ENCODE peak calls at places on chromosomes 13 and 19, in four cellular contexts. K, H, N and L are unnamed samples.

GRCh38 chr13:79910869-79911540 is 429.9 kb downstream of the SPRY2 start:
- DNase-seq in K (no peak), H (no peak), N (no peak), L (no peak)

GRCh38 chr19:46849610-46850009 is 1.0 kb downstream of the AP2S1 start:
- DNase-seq in K (peak; percentile 63), H (no peak), N (peak; percentile 55), L (no peak)

GRCh38 chr13:20503088-20504083 is 22.3 kb downstream of the CRYL1 start:
- DNase-seq in K (no peak), H (no peak), N (no peak), L (no peak)

GRCh38 chr13:31978021-31978420 is 53.6 kb upstream of the FRY start:
- DNase-seq in K (no peak), H (no peak), N (no peak), L (no peak)

GRCh38 chr13:100789481-100789880 is 114.9 kb upstream of the TMTC4 start:
- DNase-seq in K (no peak), H (no peak), N (no peak), L (no peak)

GRCh38 chr13:102310691-102311432 is 91.0 kb downstream of the FGF14 start:
- DNase-seq in K (no peak), H (no peak), N (peak; percentile 69), L (no peak)

GRCh38 chr13:98761126-98761978 is 8.9 kb upstream of the SLC15A1 start:
- DNase-seq in K (no peak), H (no peak), N (no peak), L (no peak)

GRCh38 chr19:33394006-33394722 is 20.7 kb downstream of the CEBPG start:
- DNase-seq in K (peak; percentile 86), H (no peak), N (peak; percentile 80), L (no peak)

GRCh38 chr13:48562296-48563066 is 29.6 kb upstream of the RCBTB2 start:
- DNase-seq in K (no peak), H (no peak), N (no peak), L (no peak)

GRCh38 chr13:60620611-60621395 is 223.8 kb downstream of the TDRD3 start:
- DNase-seq in K (no peak), H (no peak), N (no peak), L (no peak)

GRCh38 chr19:40229484-40229883 is 3.0 kb upstream of the CCNP start:
- DNase-seq in K (no peak), H (no peak), N (no peak), L (no peak)

GRCh38 chr13:47845981-47846380 is 155.1 kb downstream of the SUCLA2 start:
- DNase-seq in K (no peak), H (no peak), N (no peak), L (no peak)

GRCh38 chr19:35100588-35101533 is 14.8 kb upstream of the FXYD3 start:
- DNase-seq in K (no peak), H (no peak), N (no peak), L (no peak)

GRCh38 chr13:90641884-90642283 is 705.6 kb upstream of the MIR17HG start:
- DNase-seq in K (no peak), H (no peak), N (no peak), L (no peak)

GRCh38 chr19:28847468-28847867 is 365.5 kb downstream of the UQCRFS1 start:
- DNase-seq in K (no peak), H (no peak), N (no peak), L (no peak)

GRCh38 chr13:40480915-40481525 is 185.4 kb downstream of the FOXO1 start:
- DNase-seq in K (no peak), H (no peak), N (no peak), L (no peak)

GRCh38 chr13:48155850-48156249 is 60.9 kb upstream of the MED4 start:
- DNase-seq in K (no peak), H (no peak), N (no peak), L (no peak)

GRCh38 chr13:82976499-82976898 is 905.8 kb downstream of the SLITRK1 start:
- DNase-seq in K (no peak), H (no peak), N (no peak), L (no peak)

GRCh38 chr19:43504426-43505185 is at the start of gene PHLDB3:
- DNase-seq in K (no peak), H (no peak), N (peak; percentile 75), L (no peak)

GRCh38 chr19:32200312-32201038 is 144.9 kb upstream of the ZNF507 start:
- DNase-seq in K (no peak), H (no peak), N (peak; percentile 32), L (no peak)

GRCh38 chr19:2734589-2735288 is 5.1 kb downstream of the SLC39A3 start:
- DNase-seq in K (no peak), H (no peak), N (no peak), L (no peak)

GRCh38 chr13:42733046-42733445 is 48.3 kb upstream of the FAM216B start:
- DNase-seq in K (no peak), H (no peak), N (no peak), L (no peak)

GRCh38 chr19:32581704-32582164 is 744 bp downstream of the PDCD5 start:
- DNase-seq in K (no peak), H (no peak), N (no peak), L (no peak)

GRCh38 chr19:4121815-4122214 is 2.1 kb downstream of the MAP2K2 start:
- DNase-seq in K (no peak), H (no peak), N (no peak), L (no peak)

GRCh38 chr19:42277821-42278809 is 9.1 kb downstream of the CIC start:
- DNase-seq in K (peak; percentile 76), H (no peak), N (no peak), L (no peak)

GRCh38 chr13:83211301-83211700 is 671.0 kb downstream of the SLITRK1 start:
- DNase-seq in K (no peak), H (no peak), N (no peak), L (no peak)

GRCh38 chr19:5247957-5248705 is 92.5 kb downstream of the PTPRS start:
- DNase-seq in K (no peak), H (no peak), N (no peak), L (no peak)

DNA sequence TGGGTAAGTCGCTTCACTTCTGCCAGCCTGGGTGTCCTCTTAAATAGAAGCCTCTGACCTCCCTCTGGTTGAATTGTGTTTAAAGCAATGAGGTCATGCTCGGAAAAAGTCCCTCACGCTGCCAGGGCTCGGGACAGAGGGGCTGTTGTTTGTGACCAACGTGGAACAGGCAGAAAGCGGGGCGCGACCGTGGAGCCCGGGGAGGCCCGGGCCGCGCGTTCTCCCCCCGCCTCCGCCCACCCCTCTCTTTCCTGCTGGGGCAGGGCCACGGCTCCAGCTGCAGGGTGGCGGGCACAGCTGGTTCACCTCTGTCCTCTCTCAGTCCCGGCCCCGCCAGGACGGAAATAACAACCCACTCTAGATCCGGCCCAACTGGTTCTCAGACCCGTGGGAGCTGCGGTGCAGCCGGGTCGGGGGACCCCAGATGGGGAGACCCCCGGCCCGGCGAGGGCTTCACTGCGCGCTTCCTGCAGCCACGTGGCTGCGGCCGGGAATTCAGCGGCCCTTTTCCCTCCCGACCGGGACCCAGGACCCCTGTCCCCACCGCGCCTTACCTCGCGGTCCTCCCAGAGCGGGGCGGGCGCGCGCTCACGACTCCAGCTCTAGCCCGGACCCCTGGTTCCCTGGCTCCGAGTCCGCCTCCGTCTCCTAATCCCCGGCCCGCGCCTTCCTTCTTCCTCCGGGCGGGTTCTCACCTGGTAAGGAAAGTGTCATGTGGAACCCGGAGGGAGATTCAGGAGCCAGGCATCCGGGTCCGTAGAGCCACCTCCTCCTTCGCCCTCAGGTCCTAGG is 1.9 kb downstream of the CDC42EP5 start:
- DNase-seq in K (peak; percentile 79), H (no peak), N (peak; percentile 67), L (no peak)
- H3K4me1 ChIP-seq in K (peaks cover 38% of the 10 kb centered on the region), H (peaks cover 3% of the 10 kb centered on the region), N (no peaks in the 10 kb centered on the region), L (peaks cover 21% of the 10 kb centered on the region)

DNA sequence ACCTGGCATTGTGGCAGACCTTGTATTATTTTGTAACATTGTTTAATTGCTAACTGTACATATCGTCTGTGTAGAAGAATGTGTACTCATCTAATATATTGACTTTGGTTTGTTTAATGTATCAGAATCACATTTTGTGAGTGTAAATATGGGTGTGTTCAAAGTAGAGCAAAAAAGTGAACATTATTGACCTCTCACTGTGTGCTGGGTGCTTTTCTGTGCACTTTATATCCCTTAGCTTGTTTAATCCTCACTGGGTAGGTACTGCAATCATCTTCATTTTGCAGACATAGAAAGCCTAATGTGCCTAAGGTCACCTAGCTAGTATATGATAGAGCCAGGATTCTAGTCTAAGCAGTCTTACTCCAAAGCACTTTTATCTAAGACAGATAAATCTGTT is 245.1 kb downstream of the MAB21L1 start:
- DNase-seq in K (no peak), H (no peak), N (no peak), L (no peak)
- H3K4me3 ChIP-seq in K (no peak overlapping the region), H (no peak overlapping the region), N (no peak overlapping the region), L (no peak overlapping the region)

DNA sequence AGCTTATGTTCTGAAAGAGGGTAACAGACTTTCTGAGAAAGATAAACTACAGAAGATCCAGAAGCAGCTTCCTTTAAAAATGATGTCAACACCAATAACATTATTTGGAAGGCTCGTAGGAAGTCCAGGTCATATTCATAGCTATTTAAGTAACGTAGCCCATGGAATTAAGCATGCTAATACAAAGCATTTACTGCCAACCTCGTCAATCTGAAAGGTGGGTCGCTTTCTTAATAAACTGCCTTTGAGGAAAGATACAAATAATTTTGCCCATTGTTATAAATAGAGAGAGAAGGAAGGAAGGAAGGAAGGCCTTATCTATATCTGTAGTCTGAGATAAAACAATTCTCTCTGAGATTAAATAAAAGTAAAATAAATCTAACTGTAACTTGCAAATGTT is 80.3 kb downstream of the STARD13 start:
- DNase-seq in K (no peak), H (no peak), N (no peak), L (no peak)
- H3K27ac ChIP-seq in K (peak overlapping the region; percentile 75), H (peak overlapping the region; percentile 76), N (peak overlapping the region; percentile 86), L (peak overlapping the region; percentile 63)

DNA sequence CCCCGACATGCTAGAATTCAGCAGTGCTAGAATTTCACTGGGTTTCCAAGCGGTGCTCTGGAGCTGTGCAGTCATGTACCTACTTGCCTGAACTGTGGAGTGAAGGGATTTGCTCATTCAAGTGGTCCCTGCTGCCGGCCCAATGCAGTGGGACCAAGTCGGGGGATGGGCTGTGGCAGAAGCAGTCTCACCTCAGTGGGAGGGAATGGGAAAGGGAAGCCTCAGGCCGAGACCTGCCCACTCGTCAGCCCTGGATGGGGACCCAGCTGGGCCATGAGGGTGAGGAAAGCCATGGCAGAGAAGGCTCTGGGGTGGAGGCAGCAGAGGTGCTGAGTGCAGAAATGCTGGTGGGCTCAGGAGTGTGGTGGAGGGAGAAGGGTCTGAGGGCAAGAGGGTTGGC is 14.9 kb downstream of the KLHL26 start:
- DNase-seq in K (no peak), H (no peak), N (peak; percentile 74), L (no peak)
- H3K4me1 ChIP-seq in K (peaks cover 34% of the 10 kb centered on the region), H (peaks cover 19% of the 10 kb centered on the region), N (peaks cover 7% of the 10 kb centered on the region), L (peaks cover 37% of the 10 kb centered on the region)